ENCODE peak calls at places on chromosomes 2 and 18, in five cellular contexts. J is H9, S is neural progenitor cell, W is GM12878, D is GM23248. C is an unnamed sample.
A peak's percentile ranks its signal among the peaks of the same experiment; 100 is the strongest.

GRCh38 chr2:14234911-14235310 is 397.6 kb upstream of the LRATD1 start:
- DNase-seq in D (no peak), W (no peak), S (no peak), J (no peak), C (no peak)

GRCh38 chr2:143646271-143646670 is 517.1 kb downstream of the ARHGAP15 start:
- DNase-seq in S (peak; percentile 9), J (no peak), D (no peak), W (no peak), C (no peak)

GRCh38 chr18:66523219-66523991 is 80.5 kb downstream of the CDH19 start:
- DNase-seq in D (no peak), S (no peak), J (no peak), W (no peak), C (peak; percentile 1)

GRCh38 chr2:145914716-145915115 is 1394.8 kb upstream of the ZEB2 start:
- DNase-seq in J (no peak), W (no peak), S (no peak), D (no peak), C (no peak)

GRCh38 chr2:232330068-232330999 is 48.2 kb upstream of the ALPP start:
- DNase-seq in J (peak; percentile 80), W (no peak), S (peak; percentile 32), D (no peak), C (peak; percentile 82)

GRCh38 chr2:64632855-64633819 is 20.6 kb downstream of the SERTAD2 start:
- DNase-seq in S (no peak), W (no peak), J (no peak), D (peak; percentile 77), C (no peak)

GRCh38 chr18:76401496-76401895 is 93.5 kb downstream of the ZNF516 start:
- DNase-seq in J (no peak), W (no peak), S (no peak), D (no peak), C (no peak)

GRCh38 chr2:21819475-21819874 is 695.7 kb downstream of the TDRD15 start:
- DNase-seq in D (no peak), J (no peak), W (no peak), S (no peak), C (no peak)

GRCh38 chr2:159108178-159108893 is 139.9 kb downstream of the TANC1 start:
- DNase-seq in S (no peak), D (no peak), J (no peak), W (no peak), C (no peak)

GRCh38 chr18:31057917-31058316 is 15.4 kb upstream of the DSC3 start:
- DNase-seq in W (no peak), D (no peak), S (no peak), J (no peak), C (no peak)

GRCh38 chr2:43078781-43079755 is 147.3 kb downstream of the ZFP36L2 start:
- DNase-seq in W (no peak), S (no peak), D (peak; percentile 63), J (no peak), C (peak; percentile 46)

GRCh38 chr2:81324046-81324445 is 1019.5 kb upstream of the LRRTM1 start:
- DNase-seq in J (peak; percentile 62), W (no peak), D (no peak), S (peak; percentile 62), C (no peak)

GRCh38 chr2:237894396-237894979 is 35.1 kb downstream of the RAMP1 start:
- DNase-seq in W (no peak), S (no peak), D (no peak), J (peak; percentile 20), C (no peak)

GRCh38 chr2:234763051-234763909 is 188.5 kb upstream of the SH3BP4 start:
- DNase-seq in D (peak; percentile 84), S (no peak), J (no peak), W (no peak), C (peak; percentile 81)

GRCh38 chr2:43129254-43129653 is 97.2 kb downstream of the ZFP36L2 start:
- DNase-seq in D (no peak), S (no peak), W (no peak), J (no peak), C (no peak)

GRCh38 chr2:229531594-229531993 is 182.8 kb downstream of the DNER start:
- DNase-seq in D (no peak), W (no peak), S (no peak), J (no peak), C (no peak)

DNA sequence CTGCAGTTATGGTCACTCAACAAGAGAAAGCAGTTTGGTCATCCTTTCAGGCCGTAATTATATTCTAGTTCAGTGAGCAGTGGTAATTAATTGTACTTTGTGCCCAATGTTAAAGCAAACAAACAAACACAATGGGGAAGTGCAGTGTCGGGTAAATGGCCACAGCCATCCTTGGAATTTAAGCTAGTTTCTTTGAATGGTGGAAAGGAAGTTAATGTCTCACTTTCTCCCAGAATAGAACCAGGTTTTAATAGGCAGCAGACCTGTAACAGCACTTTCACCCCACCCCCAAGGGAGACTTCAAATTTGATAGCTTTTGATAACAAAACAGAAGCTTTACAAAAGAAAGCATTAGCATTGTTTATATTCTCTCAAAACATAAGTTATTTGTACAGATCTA is 19.9 kb upstream of the ITGAV start:
- DNase-seq in D (no peak), S (peak; percentile 79), W (no peak), J (no peak), C (no peak)
- H2AFZ ChIP-seq in D (no peak overlapping the region), S (no peak overlapping the region), W (no peak overlapping the region), J (no peak overlapping the region), C (peak overlapping the region; percentile 9)

DNA sequence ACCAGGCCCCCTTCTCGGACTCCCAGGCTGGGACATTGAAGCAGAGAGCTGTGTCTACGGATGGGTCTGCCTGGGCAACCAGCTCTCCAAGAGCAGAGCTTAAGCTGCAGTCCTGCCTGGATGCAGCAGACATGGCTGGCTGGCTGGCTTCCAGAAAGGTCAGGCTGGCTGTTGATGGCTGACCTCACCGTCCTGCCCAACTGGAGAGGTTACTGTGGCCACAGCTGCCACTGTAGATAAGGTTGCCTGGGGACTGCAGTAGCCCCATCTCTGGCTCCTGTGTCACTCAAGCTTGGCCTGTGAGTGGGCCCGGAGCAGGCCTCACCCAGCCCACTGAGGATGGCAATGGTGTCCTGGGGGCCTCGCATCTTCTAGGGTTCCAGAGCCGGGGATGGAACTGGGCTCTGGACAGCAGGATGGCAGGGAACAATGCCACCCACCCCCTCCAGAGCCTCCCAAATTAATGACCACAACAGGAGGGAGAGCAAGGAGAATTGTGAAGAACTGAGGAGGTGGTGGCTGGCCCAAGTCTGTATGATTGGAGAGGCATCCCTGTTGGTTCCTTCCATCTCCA is 37.0 kb upstream of the FOSL2 start:
- DNase-seq in D (no peak), S (no peak), W (no peak), J (no peak), C (peak; percentile 85)
- H2AFZ ChIP-seq in D (peak overlapping the region; percentile 75), S (no peak overlapping the region), W (no peak overlapping the region), J (no peak overlapping the region), C (peak overlapping the region; percentile 86)

GRCh38 chr2:29250977-29251376 is 135.8 kb downstream of the CLIP4 start:
- DNase-seq in J (no peak), W (no peak), D (no peak), S (no peak), C (no peak)
- H2AFZ ChIP-seq in J (no peak overlapping the region), W (no peak overlapping the region), D (no peak overlapping the region), S (no peak overlapping the region), C (no peak overlapping the region)

DNA sequence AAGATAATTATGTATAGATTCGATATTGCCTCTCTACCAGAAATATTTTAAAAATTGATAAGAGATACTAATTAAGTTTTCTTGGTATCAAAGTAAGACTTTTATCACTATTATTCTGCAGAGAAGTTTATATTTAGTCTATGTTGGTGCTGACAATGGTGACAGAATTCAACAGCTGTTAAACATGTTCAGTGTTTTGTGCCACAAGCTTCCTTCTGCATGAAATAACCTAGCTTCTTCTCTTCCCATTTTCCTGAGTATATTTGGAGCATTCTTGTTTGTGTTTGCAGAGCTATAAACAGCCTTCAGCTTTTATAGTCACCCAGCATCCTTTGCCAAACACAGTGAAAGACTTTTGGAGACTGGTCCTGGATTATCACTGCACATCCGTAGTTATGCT is 229.2 kb upstream of the RAB12 start:
- DNase-seq in D (no peak), W (no peak), S (no peak), J (no peak), C (no peak)
- H2AFZ ChIP-seq in D (no peak overlapping the region), W (no peak overlapping the region), S (no peak overlapping the region), J (no peak overlapping the region), C (no peak overlapping the region)